ENCODE peak calls at places on chromosomes 12 and 14, in seven cellular contexts. I, J, R, W, L, C and B are unnamed samples.
A peak's percentile ranks its signal among the peaks of the same experiment; 100 is the strongest.

GRCh38 chr12:110937104-110937641 is 16.8 kb upstream of the MYL2 start:
- DNase-seq in I (peak; percentile 55), J (peak; percentile 53), R (peak; percentile 20), W (no peak), L (peak; percentile 9), C (peak; percentile 40), B (peak; percentile 38)

GRCh38 chr14:66624319-66624937 is 116.5 kb downstream of the GPHN start:
- DNase-seq in I (peak; percentile 42), J (peak; percentile 33), R (no peak), W (no peak), L (peak; percentile 53), C (peak; percentile 4), B (peak; percentile 31)

GRCh38 chr12:127130506-127131100 is 1136.4 kb upstream of the TMEM132C start:
- DNase-seq in I (no peak), J (no peak), R (no peak), W (no peak), L (no peak), C (no peak), B (no peak)

GRCh38 chr14:101349108-101349507 is 212.2 kb upstream of the DIO3 start:
- DNase-seq in I (no peak), J (no peak), R (no peak), W (no peak), L (no peak), C (no peak), B (no peak)

GRCh38 chr12:55831407-55831880 is 2.1 kb upstream of the DNAJC14 start:
- DNase-seq in I (no peak), J (no peak), R (no peak), W (no peak), L (no peak), C (no peak), B (no peak)

GRCh38 chr14:105880616-105881015 is 354.2 kb downstream of the TMEM121 start:
- DNase-seq in I (no peak), J (no peak), R (no peak), W (no peak), L (no peak), C (no peak), B (no peak)

GRCh38 chr12:71938728-71939385 is at the start of gene TPH2:
- DNase-seq in I (peak; percentile 29), J (peak; percentile 79), R (no peak), W (no peak), L (peak; percentile 59), C (peak; percentile 24), B (peak; percentile 3)

GRCh38 chr14:81686512-81686911 is 152.9 kb upstream of the SEL1L start:
- DNase-seq in I (no peak), J (no peak), R (no peak), W (no peak), L (no peak), C (no peak), B (no peak)

GRCh38 chr12:77842430-77842829 is 11.7 kb downstream of the NAV3 start:
- DNase-seq in I (no peak), J (no peak), R (no peak), W (no peak), L (peak; percentile 68), C (no peak), B (no peak)

GRCh38 chr12:10952645-10953044 is 13.6 kb upstream of the TAS2R14 start:
- DNase-seq in I (no peak), J (no peak), R (no peak), W (no peak), L (no peak), C (no peak), B (no peak)

GRCh38 chr12:2494490-2495192 is 300.1 kb upstream of the FKBP4 start:
- DNase-seq in I (no peak), J (no peak), R (no peak), W (no peak), L (no peak), C (no peak), B (no peak)

GRCh38 chr12:62862259-62862881 is 72.6 kb downstream of the PPM1H start:
- DNase-seq in I (no peak), J (no peak), R (no peak), W (no peak), L (no peak), C (no peak), B (no peak)

GRCh38 chr14:106872619-106873446 is 1346.5 kb downstream of the TMEM121 start:
- DNase-seq in I (peak; percentile 96), J (peak; percentile 90), R (peak; percentile 75), W (no peak), L (peak; percentile 84), C (peak; percentile 88), B (no peak)

GRCh38 chr12:25458047-25458552 is 95.0 kb downstream of the LMNTD1 start:
- DNase-seq in I (no peak), J (no peak), R (no peak), W (no peak), L (peak; percentile 7), C (no peak), B (no peak)

GRCh38 chr12:104764225-104765073 is 193.6 kb downstream of the SLC41A2 start:
- DNase-seq in I (no peak), J (no peak), R (no peak), W (no peak), L (no peak), C (peak; percentile 33), B (no peak)

GRCh38 chr12:91181053-91181452 is 1.6 kb downstream of the DCN start:
- DNase-seq in I (no peak), J (no peak), R (no peak), W (no peak), L (no peak), C (no peak), B (no peak)